ENCODE peak calls at places on chromosome 21, in seven cellular contexts. X is ACHN, E is SK-MEL-5, U is HuH-7, P is GM18507, S is myocyte, Q is cardiac fibroblast. V is an unnamed sample.

GRCh38 chr21:16492356-16492755 is 762.6 kb downstream of the USP25 start:
- DNase-seq in X (no peak), E (no peak), U (no peak), P (no peak), S (peak), Q (no peak), V (no peak)

GRCh38 chr21:34924194-34924593 is 124.9 kb downstream of the RUNX1 start:
- DNase-seq in X (no peak), E (no peak), U (no peak), P (no peak), S (no peak), Q (no peak), V (no peak)

GRCh38 chr21:45551316-45551715 is 9.1 kb upstream of the SLC19A1 start:
- DNase-seq in X (peak), E (no peak), U (no peak), P (no peak), S (peak), Q (peak), V (no peak)

GRCh38 chr21:45403825-45404725 is 890 bp upstream of the COL18A1 start:
- DNase-seq in X (peak), E (no peak), U (no peak), P (no peak), S (no peak), Q (peak), V (peak)

GRCh38 chr21:28794341-28794970 is 198.2 kb downstream of the LTN1 start:
- DNase-seq in X (no peak), E (no peak), U (no peak), P (no peak), S (no peak), Q (no peak), V (peak)

GRCh38 chr21:45421071-45421845 is 16.3 kb downstream of the COL18A1 start:
- DNase-seq in X (peak), E (no peak), U (no peak), P (no peak), S (no peak), Q (no peak), V (no peak)

GRCh38 chr21:44443891-44444285 is 11.4 kb upstream of the LRRC3 start:
- DNase-seq in X (no peak), E (no peak), U (no peak), P (no peak), S (no peak), Q (no peak), V (no peak)

GRCh38 chr21:46065215-46065992 is 32.5 kb upstream of the COL6A2 start:
- DNase-seq in X (no peak), E (no peak), U (no peak), P (no peak), S (peak), Q (peak), V (peak)

GRCh38 chr21:44455524-44456206 is 355 bp downstream of the LRRC3 start:
- DNase-seq in X (peak), E (peak), U (peak), P (peak), S (no peak), Q (peak), V (peak)

GRCh38 chr21:34936299-34936698 is 112.8 kb downstream of the RUNX1 start:
- DNase-seq in X (no peak), E (no peak), U (no peak), P (no peak), S (no peak), Q (no peak), V (no peak)

GRCh38 chr21:31879251-31879650 is 6.4 kb downstream of the HUNK start:
- DNase-seq in X (no peak), E (no peak), U (no peak), P (no peak), S (no peak), Q (no peak), V (no peak)

GRCh38 chr21:17554619-17555472 is 42.0 kb downstream of the CXADR start:
- DNase-seq in X (peak), E (peak), U (peak), P (no peak), S (peak), Q (peak), V (no peak)

GRCh38 chr21:28632718-28633408 is 359.8 kb downstream of the LTN1 start:
- DNase-seq in X (no peak), E (no peak), U (no peak), P (no peak), S (peak), Q (peak), V (peak)

GRCh38 chr21:14531927-14532326 is 14.2 kb downstream of the SAMSN1 start:
- DNase-seq in X (no peak), E (no peak), U (no peak), P (no peak), S (no peak), Q (no peak), V (no peak)

GRCh38 chr21:31222142-31222541 is 121.9 kb downstream of the TIAM1 start:
- DNase-seq in X (no peak), E (no peak), U (no peak), P (no peak), S (no peak), Q (peak), V (no peak)

GRCh38 chr21:25881524-25882376 is 147.0 kb downstream of the GABPA start:
- DNase-seq in X (peak), E (peak), U (peak), P (peak), S (peak), Q (peak), V (peak)

GRCh38 chr21:38958940-38959685 is 153.4 kb downstream of the ETS2 start:
- DNase-seq in X (peak), E (no peak), U (no peak), P (no peak), S (peak), Q (peak), V (peak)

GRCh38 chr21:15000076-15000475 is 64.7 kb downstream of the NRIP1 start:
- DNase-seq in X (peak), E (no peak), U (no peak), P (no peak), S (peak), Q (peak), V (peak)